ENCODE peak calls at places on chromosomes 6 and 20, in seven cellular contexts. O, I, X, T, C, D and Z are unnamed samples.

GRCh38 chr6:1024587-1024986 is 287.3 kb upstream of the FOXQ1 start:
- DNase-seq in I (no peak), O (no peak), C (no peak), T (no peak), X (peak), D (no peak), Z (no peak)

GRCh38 chr6:1393641-1394283 is 4.4 kb downstream of the FOXF2 start:
- DNase-seq in C (no peak), X (peak), O (no peak), D (no peak), I (no peak), T (no peak), Z (no peak)

GRCh38 chr6:106745824-106746610 is 116.6 kb downstream of the QRSL1 start:
- DNase-seq in T (no peak), O (no peak), C (no peak), X (no peak), D (no peak), I (no peak), Z (no peak)

GRCh38 chr20:24979036-24979960 is 13.3 kb downstream of the APMAP start:
- DNase-seq in C (peak), T (no peak), O (no peak), D (no peak), X (no peak), I (no peak), Z (no peak)

GRCh38 chr6:14540859-14541540 is 423.4 kb downstream of the CD83 start:
- DNase-seq in O (no peak), X (no peak), C (no peak), T (no peak), I (no peak), D (no peak), Z (no peak)

GRCh38 chr20:41279546-41280225 is 37.8 kb downstream of the ZHX3 start:
- DNase-seq in X (no peak), O (no peak), D (no peak), C (no peak), I (no peak), T (no peak), Z (no peak)

GRCh38 chr6:53310751-53311585 is 37.8 kb downstream of the ELOVL5 start:
- DNase-seq in O (no peak), X (peak), I (no peak), C (no peak), T (no peak), D (no peak), Z (no peak)

GRCh38 chr6:157405986-157406385 is 25.0 kb downstream of the ZDHHC14 start:
- DNase-seq in I (peak), X (peak), D (no peak), C (no peak), O (no peak), T (no peak), Z (no peak)

GRCh38 chr6:12586696-12587095 is 129.9 kb upstream of the PHACTR1 start:
- DNase-seq in X (no peak), I (no peak), O (no peak), D (no peak), C (no peak), T (no peak), Z (no peak)

GRCh38 chr6:154736613-154737259 is 3.5 kb downstream of the SCAF8 start:
- DNase-seq in X (no peak), D (no peak), T (no peak), C (no peak), O (no peak), I (no peak), Z (no peak)

GRCh38 chr6:118810420-118811027 is 83.4 kb upstream of the ASF1A start:
- DNase-seq in X (no peak), D (no peak), I (no peak), T (no peak), O (peak), C (peak), Z (peak)

GRCh38 chr6:120935908-120936307 is 398.4 kb downstream of the TBC1D32 start:
- DNase-seq in C (no peak), I (no peak), O (peak), T (no peak), D (no peak), X (no peak), Z (no peak)

GRCh38 chr6:160249687-160250086 is 8.9 kb downstream of the SLC22A2 start:
- DNase-seq in X (no peak), T (no peak), O (no peak), D (no peak), I (no peak), C (no peak), Z (no peak)

GRCh38 chr20:23879811-23880374 is 345 bp upstream of the CST5 start:
- DNase-seq in I (no peak), X (no peak), C (no peak), D (no peak), O (no peak), T (no peak), Z (no peak)

GRCh38 chr6:12348530-12349511 is 58.7 kb downstream of the EDN1 start:
- DNase-seq in D (peak), T (no peak), X (peak), O (no peak), C (no peak), I (peak), Z (no peak)

GRCh38 chr6:444653-445275 is 53.2 kb downstream of the IRF4 start:
- DNase-seq in T (no peak), O (no peak), D (no peak), X (no peak), I (no peak), C (peak), Z (no peak)

GRCh38 chr20:54980321-54980960 is 505.0 kb downstream of the DOK5 start:
- DNase-seq in T (no peak), O (peak), C (no peak), D (no peak), X (no peak), I (no peak), Z (no peak)

GRCh38 chr6:87968435-87969278 is 79.0 kb upstream of the SPACA1 start:
- DNase-seq in I (peak), O (no peak), X (peak), T (no peak), C (no peak), D (no peak), Z (no peak)

GRCh38 chr6:159691963-159692287 is 1.1 kb downstream of the SOD2 start:
- DNase-seq in D (no peak), I (no peak), T (no peak), O (peak), X (no peak), C (no peak), Z (no peak)

GRCh38 chr6:67121115-67121514 is 1414.1 kb upstream of the EYS start:
- DNase-seq in T (no peak), X (no peak), D (no peak), I (no peak), O (no peak), C (no peak), Z (no peak)

GRCh38 chr6:104789770-104790190 is 69.9 kb downstream of the HACE1 start:
- DNase-seq in X (peak), O (peak), T (no peak), C (no peak), D (no peak), I (peak), Z (peak)

GRCh38 chr6:44564906-44565524 is 177.5 kb downstream of the CDC5L start:
- DNase-seq in O (no peak), C (no peak), T (no peak), I (no peak), D (no peak), X (no peak), Z (no peak)

GRCh38 chr20:23186808-23187207 is 100.7 kb upstream of the CD93 start:
- DNase-seq in T (no peak), O (no peak), X (no peak), I (no peak), D (no peak), C (no peak), Z (no peak)

GRCh38 chr6:71268710-71269437 is 19.7 kb upstream of the OGFRL1 start:
- DNase-seq in O (no peak), T (no peak), D (no peak), I (no peak), C (no peak), X (no peak), Z (no peak)

GRCh38 chr6:56708810-56709597 is 66.3 kb upstream of the DST start:
- DNase-seq in X (peak), D (peak), I (peak), O (no peak), T (no peak), C (no peak), Z (peak)

GRCh38 chr6:15417811-15418210 is 171.9 kb downstream of the JARID2 start:
- DNase-seq in D (no peak), T (no peak), I (no peak), C (no peak), X (peak), O (no peak), Z (no peak)

GRCh38 chr6:155352812-155353211 is 38.5 kb upstream of the TFB1M start:
- DNase-seq in I (peak), D (no peak), C (no peak), O (no peak), T (no peak), X (peak), Z (no peak)

GRCh38 chr6:36752187-36752885 is 54.7 kb downstream of the RAB44 start:
- DNase-seq in O (no peak), T (no peak), X (no peak), C (no peak), D (no peak), I (no peak), Z (no peak)

GRCh38 chr20:57785720-57786119 is 75.9 kb upstream of the PMEPA1 start:
- DNase-seq in I (no peak), D (no peak), T (no peak), X (no peak), C (no peak), O (no peak), Z (no peak)

GRCh38 chr6:37131104-37131959 is 38.6 kb upstream of the PIM1 start:
- DNase-seq in O (no peak), X (peak), C (no peak), D (peak), T (no peak), I (no peak), Z (no peak)

GRCh38 chr6:92126088-92126487 is 1293.3 kb downstream of the EPHA7 start:
- DNase-seq in C (no peak), D (no peak), T (no peak), X (no peak), I (no peak), O (no peak), Z (no peak)

GRCh38 chr6:11606287-11606686 is 68.7 kb downstream of the TMEM170B start:
- DNase-seq in C (no peak), I (no peak), D (no peak), X (peak), T (no peak), O (no peak), Z (no peak)

GRCh38 chr20:62355527-62356142 is 11.5 kb downstream of the LAMA5 start:
- DNase-seq in I (peak), T (no peak), X (no peak), O (no peak), D (no peak), C (no peak), Z (no peak)

GRCh38 chr20:62356143-62356947 is 10.8 kb downstream of the LAMA5 start:
- DNase-seq in C (no peak), X (peak), T (no peak), O (no peak), D (no peak), I (no peak), Z (no peak)

GRCh38 chr20:62358171-62358719 is 8.9 kb downstream of the LAMA5 start:
- DNase-seq in C (no peak), D (no peak), I (no peak), T (no peak), O (no peak), X (no peak), Z (no peak)

GRCh38 chr20:62357681-62358080 is 9.4 kb downstream of the LAMA5 start:
- DNase-seq in T (no peak), C (no peak), I (no peak), D (no peak), X (no peak), O (no peak), Z (no peak)

DNA sequence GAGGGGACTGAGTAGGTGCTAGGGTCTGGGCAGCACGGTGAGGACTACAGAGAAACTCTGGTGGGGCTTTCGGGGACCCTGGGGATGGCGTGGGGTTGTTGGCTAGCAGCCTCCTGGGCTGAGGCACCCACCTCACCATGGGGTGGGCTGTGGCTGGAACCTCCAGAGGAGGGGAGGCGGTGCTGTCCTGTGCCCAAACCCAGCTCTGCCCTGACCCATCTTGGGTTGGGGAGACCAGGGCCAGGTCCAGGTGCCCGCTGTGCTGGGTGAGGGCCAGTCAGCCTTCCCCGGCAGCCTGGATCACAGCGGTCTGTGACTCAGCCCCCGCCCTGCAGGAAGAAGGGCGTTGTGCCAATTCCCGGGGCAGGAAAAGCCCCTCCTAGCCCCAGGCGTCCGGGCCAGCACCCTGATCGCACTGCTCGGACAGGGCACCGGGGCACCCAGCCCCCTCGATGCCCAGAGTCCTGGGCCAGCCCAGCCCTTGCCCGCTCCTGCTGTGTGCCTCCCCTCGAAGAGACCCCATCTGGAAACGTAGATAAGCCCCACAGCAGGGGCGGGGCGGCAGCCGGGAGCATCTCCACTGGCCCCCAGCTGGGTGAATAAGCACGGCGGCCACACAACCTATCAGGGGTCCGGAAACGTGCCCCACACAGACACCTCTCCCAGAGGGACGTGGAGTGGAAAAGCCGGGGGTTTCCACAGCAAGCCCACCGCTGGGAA is 10.0 kb downstream of the LAMA5 start:
- DNase-seq in O (no peak), T (no peak), D (no peak), X (peak), C (no peak), I (peak), Z (no peak)
- H3K4me3 ChIP-seq in O (no peak), T (no peak), D (no peak), X (peak), C (no peak), I (no peak), Z (no peak)

GRCh38 chr6:81073323-81073722 is 679.2 kb downstream of the TENT5A start:
- DNase-seq in I (no peak), C (no peak), X (no peak), D (no peak), O (no peak), T (no peak), Z (no peak)

GRCh38 chr6:81075974-81076373 is 676.5 kb downstream of the TENT5A start:
- DNase-seq in D (no peak), C (no peak), T (no peak), O (no peak), I (peak), X (peak), Z (no peak)
- TF ChIP-seq CTCF in D (peak), C (no peak), T (no peak), O (peak), I (peak), X (peak), Z (no peak)

GRCh38 chr6:169971951-169972651 is 220.7 kb downstream of the ERMARD start:
- DNase-seq in C (no peak), D (no peak), O (no peak), I (no peak), T (peak), X (no peak), Z (no peak)

GRCh38 chr6:169969372-169970099 is 218.1 kb downstream of the ERMARD start:
- DNase-seq in D (no peak), X (no peak), I (no peak), O (no peak), T (peak), C (no peak), Z (no peak)

GRCh38 chr6:169971171-169971861 is 219.9 kb downstream of the ERMARD start:
- DNase-seq in X (no peak), C (peak), T (peak), O (no peak), D (no peak), I (no peak), Z (no peak)

GRCh38 chr6:169968541-169969270 is 217.3 kb downstream of the ERMARD start:
- DNase-seq in D (no peak), C (no peak), X (no peak), I (no peak), O (no peak), T (peak), Z (no peak)

GRCh38 chr6:169970306-169970988 is 219.0 kb downstream of the ERMARD start:
- DNase-seq in D (no peak), C (peak), X (no peak), T (peak), O (no peak), I (no peak), Z (no peak)
- H3K4me3 ChIP-seq in D (no peak), C (no peak), X (no peak), T (no peak), O (no peak), I (no peak), Z (no peak)

GRCh38 chr6:103554911-103555310 is 1304.8 kb downstream of the HACE1 start:
- DNase-seq in T (no peak), O (no peak), D (no peak), X (no peak), C (no peak), I (no peak), Z (no peak)
- TF ChIP-seq CTCF in T (no peak), O (no peak), D (no peak), X (no peak), C (no peak), I (no peak), Z (no peak)

DNA sequence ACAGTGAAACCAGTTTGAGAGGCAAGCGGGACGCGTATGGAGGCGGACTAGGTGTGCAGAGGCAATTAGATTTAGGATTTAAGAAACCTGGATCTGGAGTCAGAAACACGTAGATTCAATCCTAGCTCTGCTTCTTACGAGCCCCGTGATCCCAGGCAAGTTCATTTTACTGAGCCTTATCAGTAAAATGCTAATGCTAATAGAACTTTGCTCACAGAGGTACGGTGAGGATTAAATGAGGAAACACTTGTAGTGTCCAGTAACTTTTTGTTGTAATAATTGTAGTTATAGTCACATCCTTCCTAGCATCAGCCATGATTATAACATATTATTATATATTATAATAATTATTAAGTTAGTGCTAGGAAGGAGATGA is 21.2 kb downstream of the DEF6 start:
- DNase-seq in D (no peak), O (no peak), I (no peak), T (no peak), C (no peak), X (no peak), Z (no peak)
- H3K4me3 ChIP-seq in D (peak), O (no peak), I (peak), T (no peak), C (no peak), X (peak), Z (no peak)

DNA sequence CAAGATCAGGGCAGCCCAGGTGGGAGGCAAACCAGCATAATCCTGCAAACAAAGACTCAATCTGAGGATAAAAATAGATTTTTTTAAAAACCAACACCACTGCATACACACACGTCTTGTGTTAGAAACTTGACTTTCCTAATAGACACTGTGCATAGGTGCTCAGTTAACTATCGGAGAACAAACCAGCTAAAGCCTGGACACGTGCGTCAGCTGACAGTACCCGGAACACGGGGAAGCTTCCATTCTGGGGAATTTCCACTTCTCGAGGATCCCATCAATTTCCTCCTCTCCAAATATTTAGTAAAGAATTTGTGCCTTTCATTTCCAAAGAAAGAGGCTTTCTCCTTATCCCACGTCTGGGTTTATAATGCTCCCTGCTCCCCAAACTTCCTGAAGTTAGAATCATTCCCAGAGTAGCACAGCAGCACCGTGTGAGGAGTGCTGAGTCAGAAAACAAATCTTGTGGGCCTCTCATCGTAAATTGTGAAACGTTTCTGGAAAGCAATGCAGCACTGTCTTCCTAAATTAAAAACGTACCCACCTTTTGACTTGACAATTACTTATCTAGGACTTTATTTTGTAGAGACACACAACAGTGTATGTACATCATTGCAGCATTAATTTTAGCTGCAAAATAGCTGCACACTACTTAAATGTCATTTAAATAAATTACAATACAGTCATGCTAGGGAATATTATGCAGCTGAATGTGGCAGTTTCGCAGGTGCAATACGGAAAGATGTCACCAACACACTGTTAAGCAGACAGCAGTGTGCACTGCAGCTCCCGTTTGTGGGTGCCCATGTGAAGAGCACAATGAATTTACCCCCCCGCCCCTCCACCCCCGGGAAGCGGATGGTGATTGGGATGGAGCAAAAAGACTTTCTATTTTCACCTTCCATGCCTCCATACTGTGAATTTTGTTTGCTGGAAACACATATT is 31.0 kb downstream of the RRBP1 start:
- DNase-seq in X (peak), O (no peak), C (no peak), D (no peak), T (no peak), I (peak), Z (no peak)
- TF ChIP-seq CTCF in X (no peak), O (no peak), C (no peak), D (no peak), T (no peak), I (no peak), Z (no peak)

GRCh38 chr20:51021067-51022025 is 1.6 kb downstream of the KCNG1 start:
- DNase-seq in D (peak), T (no peak), O (no peak), C (no peak), X (peak), I (peak), Z (no peak)
- H3K4me3 ChIP-seq in D (peak), T (no peak), O (no peak), C (no peak), X (no peak), I (peak), Z (no peak)

GRCh38 chr20:20435453-20435852 is 67.5 kb downstream of the INSM1 start:
- DNase-seq in O (no peak), T (no peak), I (no peak), X (no peak), D (no peak), C (no peak), Z (no peak)
- TF ChIP-seq CTCF in O (no peak), T (no peak), I (no peak), X (peak), D (peak), C (no peak), Z (peak)